ENCODE peak calls at places on chromosomes 16 and 17, in six cellular contexts. S is KG1; O is Right ventricle myocardium superior; U is stimulated activated CD8-positive, alpha-beta memory T cell treated with anti-CD3 and anti-CD28 coated beads, Interleukin-15, amount 100 ng/mL, for 24 hours; B is NCI-H2081; R is endothelial cell. D is an unnamed sample.

GRCh38 chr16:84673203-84673535 is 24.9 kb downstream of the KLHL36 start:
- DNase-seq in S (no peak), O (no peak), U (no peak), B (no peak), R (no peak), D (no peak)

GRCh38 chr17:73465851-73466250 is 154.1 kb upstream of the CDC42EP4 start:
- DNase-seq in S (no peak), O (no peak), U (no peak), B (no peak), R (no peak), D (no peak)

GRCh38 chr17:63774141-63774981 is at the start of gene DDX42:
- DNase-seq in S (no peak), O (peak), U (peak), B (peak), R (peak), D (peak)

GRCh38 chr16:20995711-20996110 is 95.1 kb downstream of the LYRM1 start:
- DNase-seq in S (no peak), O (no peak), U (no peak), B (peak), R (no peak), D (no peak)

GRCh38 chr16:16075463-16076399 is 126.3 kb downstream of the ABCC1 start:
- DNase-seq in S (peak), O (peak), U (no peak), B (no peak), R (no peak), D (no peak)

GRCh38 chr17:39676198-39676819 is 8.1 kb downstream of the PNMT start:
- DNase-seq in S (no peak), O (peak), U (no peak), B (peak), R (no peak), D (peak)

GRCh38 chr17:58310511-58311428 is 17.8 kb downstream of the TSPOAP1 start:
- DNase-seq in S (no peak), O (peak), U (no peak), B (no peak), R (peak), D (no peak)

GRCh38 chr17:50815400-50815799 is 20.0 kb upstream of the WFIKKN2 start:
- DNase-seq in S (no peak), O (no peak), U (no peak), B (no peak), R (no peak), D (no peak)

GRCh38 chr16:35171106-35171505 is 1711.7 kb downstream of the TP53TG3F start:
- DNase-seq in S (no peak), O (no peak), U (no peak), B (no peak), R (no peak), D (no peak)

GRCh38 chr17:55237826-55238196 is 26.9 kb upstream of the HLF start:
- DNase-seq in S (no peak), O (no peak), U (no peak), B (no peak), R (no peak), D (no peak)

GRCh38 chr16:88803264-88803987 is at the start of gene CDT1:
- DNase-seq in S (peak), O (peak), U (peak), B (peak), R (peak), D (peak)

GRCh38 chr17:12548558-12548957 is 117.1 kb upstream of the MYOCD start:
- DNase-seq in S (no peak), O (no peak), U (no peak), B (no peak), R (no peak), D (no peak)

GRCh38 chr16:35575432-35575821 is 2116.0 kb downstream of the TP53TG3F start:
- DNase-seq in S (no peak), O (no peak), U (no peak), B (no peak), R (no peak), D (no peak)

GRCh38 chr17:39235555-39236221 is 9.9 kb upstream of the STAC2 start:
- DNase-seq in S (peak), O (no peak), U (no peak), B (peak), R (peak), D (peak)

GRCh38 chr16:66961065-66961744 is at the start of gene CES3:
- DNase-seq in S (peak), O (peak), U (no peak), B (peak), R (peak), D (peak)

GRCh38 chr16:11032922-11033291 is 88.5 kb downstream of the CLEC16A start:
- DNase-seq in S (no peak), O (peak), U (no peak), B (no peak), R (no peak), D (no peak)

GRCh38 chr16:10500582-10500981 is 79.8 kb downstream of the EMP2 start:
- DNase-seq in S (no peak), O (no peak), U (no peak), B (no peak), R (no peak), D (no peak)

GRCh38 chr17:51486885-51487520 is 226.7 kb downstream of the UTP18 start:
- DNase-seq in S (no peak), O (no peak), U (no peak), B (no peak), R (no peak), D (no peak)

GRCh38 chr16:72800524-72800923 is 247.4 kb downstream of the ZFHX3 start:
- DNase-seq in S (no peak), O (no peak), U (no peak), B (no peak), R (no peak), D (no peak)

GRCh38 chr16:54957403-54957802 is 26.7 kb downstream of the IRX5 start:
- DNase-seq in S (peak), O (no peak), U (no peak), B (peak), R (peak), D (peak)

GRCh38 chr17:28920191-28920590 is 17.3 kb upstream of the DHRS13 start:
- DNase-seq in S (no peak), O (no peak), U (no peak), B (no peak), R (no peak), D (no peak)

GRCh38 chr17:2050871-2051387 is 4.0 kb upstream of the HIC1 start:
- DNase-seq in S (no peak), O (no peak), U (no peak), B (peak), R (peak), D (peak)

D was measured in NCI-H1105 treated with DMSO at 0.1 percent for 48 hours.